ENCODE peak calls at places on chromosome 21, in nine cellular contexts. M is globus pallidus, J is lower lobe of right lung, G is sigmoid colon, Q is coronary artery, X is left cardiac atrium, B is T-helper 9 cell, E is HFFc6, O is Caco-2. D is an unnamed sample.

GRCh38 chr21:18245493-18245967 is 897 bp downstream of the CHODL start:
- DNase-seq in E (no peak), B (no peak), J (no peak), Q (no peak), O (no peak), M (no peak), X (peak; percentile 28), G (peak; percentile 54), D (peak; percentile 37)

GRCh38 chr21:39121600-39122355 is 61.5 kb downstream of the PSMG1 start:
- DNase-seq in O (no peak), M (no peak), B (no peak), G (no peak), J (no peak), X (no peak), Q (no peak), E (no peak), D (peak; percentile 40)

GRCh38 chr21:42653492-42654061 is at the start of gene PDE9A:
- DNase-seq in B (no peak), E (no peak), J (peak; percentile 49), O (peak; percentile 67), G (no peak), Q (no peak), X (no peak), M (no peak), D (no peak)

GRCh38 chr21:37546949-37547614 is 180.5 kb downstream of the DYRK1A start:
- DNase-seq in B (no peak), Q (no peak), M (no peak), E (no peak), X (no peak), G (peak; percentile 66), J (no peak), O (no peak), D (peak; percentile 38)

GRCh38 chr21:41304068-41304720 is 12.4 kb upstream of the FAM3B start:
- DNase-seq in B (no peak), G (no peak), X (no peak), O (no peak), M (no peak), J (no peak), Q (peak; percentile 66), E (no peak), D (no peak)

GRCh38 chr21:34222031-34222335 is 141.8 kb upstream of the KCNE2 start:
- DNase-seq in X (no peak), J (no peak), M (no peak), G (no peak), O (no peak), E (no peak), B (no peak), Q (no peak), D (no peak)

GRCh38 chr21:44773291-44773932 is 28.2 kb downstream of the UBE2G2 start:
- DNase-seq in X (no peak), J (no peak), G (no peak), B (no peak), E (no peak), M (no peak), Q (peak; percentile 38), O (peak; percentile 83), D (no peak)

GRCh38 chr21:44533891-44534627 is 5.9 kb downstream of the KRTAP10-1 start:
- DNase-seq in O (no peak), E (no peak), M (no peak), G (peak; percentile 48), J (no peak), B (no peak), Q (no peak), X (no peak), D (no peak)

GRCh38 chr21:41548781-41549180 is 40.8 kb upstream of the TMPRSS2 start:
- DNase-seq in E (no peak), J (no peak), B (no peak), O (no peak), G (no peak), Q (no peak), M (no peak), X (no peak), D (no peak)

GRCh38 chr21:45031231-45032191 is 42.9 kb upstream of the ADARB1 start:
- DNase-seq in E (no peak), O (no peak), M (no peak), B (no peak), Q (no peak), J (no peak), G (peak; percentile 60), X (no peak), D (no peak)

GRCh38 chr21:32364387-32364786 is 28.4 kb downstream of the URB1 start:
- DNase-seq in G (no peak), O (no peak), J (no peak), Q (no peak), B (no peak), M (peak; percentile 50), E (no peak), X (peak; percentile 41), D (no peak)

GRCh38 chr21:20814090-20814489 is 184.1 kb upstream of the NCAM2 start:
- DNase-seq in J (no peak), O (no peak), E (no peak), B (no peak), X (no peak), G (no peak), Q (no peak), M (no peak), D (no peak)

GRCh38 chr21:26833011-26833410 is 12.2 kb downstream of the ADAMTS1 start:
- DNase-seq in E (no peak), G (no peak), Q (no peak), B (no peak), X (no peak), M (no peak), J (no peak), O (no peak), D (no peak)

GRCh38 chr21:38048241-38048640 is 132.0 kb upstream of the KCNJ6 start:
- DNase-seq in X (no peak), J (no peak), E (no peak), G (no peak), O (no peak), M (peak; percentile 36), Q (no peak), B (no peak), D (no peak)

GRCh38 chr21:45427331-45428271 is 22.6 kb downstream of the COL18A1 start:
- DNase-seq in G (peak; percentile 94), M (no peak), B (no peak), O (peak; percentile 78), J (no peak), X (peak; percentile 82), E (peak; percentile 92), Q (peak; percentile 96), D (peak; percentile 74)

GRCh38 chr21:33373451-33373850 is 29.8 kb upstream of the IFNGR2 start:
- DNase-seq in O (no peak), J (no peak), B (no peak), E (peak; percentile 48), G (no peak), X (no peak), Q (no peak), M (no peak), D (no peak)

GRCh38 chr21:42655797-42656770 is 2.7 kb downstream of the PDE9A start:
- DNase-seq in M (no peak), B (no peak), O (no peak), Q (no peak), X (no peak), J (no peak), G (peak; percentile 86), E (no peak), D (no peak)

D was measured in astrocyte of the cerebellum.